ENCODE peak calls at places on chromosomes 6 and 20, in six cellular contexts. X, T, S, C, P and G are unnamed samples.

GRCh38 chr6:18457065-18457817 is 70.1 kb downstream of the RNF144B start:
- DNase-seq in P (no peak), T (no peak), X (no peak), S (no peak), C (no peak), G (no peak)

GRCh38 chr20:48632017-48632824 is 195.6 kb downstream of the PREX1 start:
- DNase-seq in T (no peak), C (no peak), X (no peak), S (no peak), P (no peak), G (no peak)

GRCh38 chr20:16479666-16480065 is 93.6 kb downstream of the KIF16B start:
- DNase-seq in P (no peak), X (no peak), T (no peak), C (peak), S (no peak), G (no peak)

GRCh38 chr6:139369568-139370046 is 4.8 kb downstream of the CITED2 start:
- DNase-seq in C (peak), X (no peak), P (no peak), S (no peak), T (no peak), G (no peak)

GRCh38 chr20:62924567-62925419 is 1.5 kb downstream of the DIDO1 start:
- DNase-seq in X (no peak), T (no peak), S (no peak), P (no peak), C (peak), G (no peak)

GRCh38 chr6:141097471-141097870 is 1035.3 kb upstream of the GJE1 start:
- DNase-seq in X (no peak), P (no peak), T (no peak), C (no peak), S (no peak), G (no peak)

GRCh38 chr20:3563548-3564177 is 92.8 kb downstream of the ATRN start:
- DNase-seq in P (peak), S (peak), X (peak), C (peak), T (no peak), G (peak)

GRCh38 chr6:152078804-152079203 is 271.3 kb downstream of the ESR1 start:
- DNase-seq in T (peak), P (no peak), C (no peak), X (no peak), S (no peak), G (peak)

GRCh38 chr6:165968409-165968807 is 199.2 kb downstream of the TBXT start:
- DNase-seq in T (no peak), P (no peak), S (no peak), C (no peak), X (no peak), G (no peak)

GRCh38 chr6:160226118-160226541 is 32.5 kb downstream of the SLC22A2 start:
- DNase-seq in X (no peak), C (no peak), P (no peak), S (no peak), T (no peak), G (no peak)

GRCh38 chr6:39555136-39555535 is 170.1 kb downstream of the KIF6 start:
- DNase-seq in C (no peak), T (no peak), X (no peak), P (no peak), S (no peak), G (no peak)

GRCh38 chr6:100808638-100809275 is 72.4 kb downstream of the ASCC3 start:
- DNase-seq in C (no peak), S (no peak), X (no peak), P (no peak), T (no peak), G (no peak)

GRCh38 chr20:8353512-8353911 is 221.4 kb downstream of the PLCB1 start:
- DNase-seq in P (no peak), C (no peak), S (no peak), X (no peak), T (no peak), G (no peak)

GRCh38 chr20:45229264-45230056 is 8.3 kb downstream of the SEMG2 start:
- DNase-seq in P (peak), S (peak), T (peak), C (peak), X (no peak), G (peak)

GRCh38 chr6:19433101-19433500 is 404.1 kb upstream of the ID4 start:
- DNase-seq in C (no peak), T (no peak), P (no peak), S (no peak), X (no peak), G (no peak)

GRCh38 chr20:2519115-2519815 is 10.6 kb upstream of the ZNF343 start:
- DNase-seq in X (no peak), P (no peak), S (no peak), T (no peak), C (no peak), G (no peak)

GRCh38 chr20:37954205-37954604 is 51.3 kb downstream of the VSTM2L start:
- DNase-seq in S (no peak), T (peak), C (no peak), X (no peak), P (no peak), G (no peak)

GRCh38 chr20:38152175-38153010 is 12.7 kb downstream of the TGM2 start:
- DNase-seq in X (peak), T (no peak), P (no peak), S (no peak), C (peak), G (no peak)

GRCh38 chr6:87182321-87182720 is 27.0 kb downstream of the ZNF292 start:
- DNase-seq in T (no peak), X (peak), S (no peak), C (no peak), P (no peak), G (no peak)

GRCh38 chr6:11865926-11866325 is 87.3 kb upstream of the ADTRP start:
- DNase-seq in X (no peak), P (no peak), C (no peak), S (no peak), T (no peak), G (no peak)

GRCh38 chr6:6003334-6004146 is 3.2 kb downstream of the NRN1 start:
- DNase-seq in C (no peak), T (peak), X (no peak), P (no peak), S (no peak), G (no peak)

DNA sequence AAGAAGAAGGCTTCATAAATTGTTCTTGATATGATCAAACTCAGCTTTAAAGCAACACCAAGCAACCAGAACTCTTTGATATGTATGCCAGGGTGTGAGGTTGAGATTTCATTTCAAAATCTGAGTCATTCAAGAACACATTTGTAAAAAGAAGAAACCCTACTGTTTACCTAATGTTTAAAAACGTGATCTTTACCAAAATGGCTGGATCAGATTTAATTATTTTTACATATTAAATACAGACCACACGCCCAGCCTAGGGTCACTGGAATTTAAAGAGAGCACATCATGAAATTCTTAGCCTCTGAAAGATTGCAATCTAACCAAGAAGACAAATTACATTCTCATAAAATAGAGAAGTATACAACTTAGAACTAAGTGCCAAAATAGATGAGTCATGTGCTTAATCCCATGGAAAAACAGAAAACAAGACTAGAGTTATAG is 206.8 kb upstream of the SMLR1 start:
- DNase-seq in C (no peak), T (no peak), S (no peak), P (no peak), X (no peak), G (no peak)
- TF ChIP-seq ZNF274 in C (no peak), T (no peak), S (no peak), P (no peak), X (no peak), G (no peak)

GRCh38 chr6:157045831-157046454 is 268.8 kb downstream of the ARID1B start:
- DNase-seq in T (no peak), X (no peak), C (peak), P (no peak), S (peak), G (peak)

GRCh38 chr6:157049126-157049525 is 271.9 kb downstream of the ARID1B start:
- DNase-seq in C (no peak), X (no peak), P (peak), T (no peak), S (no peak), G (no peak)

GRCh38 chr6:157046776-157047175 is 269.6 kb downstream of the ARID1B start:
- DNase-seq in T (no peak), C (no peak), S (no peak), P (no peak), X (no peak), G (no peak)

GRCh38 chr6:157047328-157047727 is 270.1 kb downstream of the ARID1B start:
- DNase-seq in C (no peak), T (no peak), S (no peak), X (no peak), P (no peak), G (no peak)

GRCh38 chr6:157047951-157048350 is 270.8 kb downstream of the ARID1B start:
- DNase-seq in T (no peak), S (no peak), X (no peak), P (no peak), C (no peak), G (no peak)
- TF ChIP-seq YY1 in T (no peak), S (no peak), X (no peak), P (no peak), C (no peak), G (no peak)

DNA sequence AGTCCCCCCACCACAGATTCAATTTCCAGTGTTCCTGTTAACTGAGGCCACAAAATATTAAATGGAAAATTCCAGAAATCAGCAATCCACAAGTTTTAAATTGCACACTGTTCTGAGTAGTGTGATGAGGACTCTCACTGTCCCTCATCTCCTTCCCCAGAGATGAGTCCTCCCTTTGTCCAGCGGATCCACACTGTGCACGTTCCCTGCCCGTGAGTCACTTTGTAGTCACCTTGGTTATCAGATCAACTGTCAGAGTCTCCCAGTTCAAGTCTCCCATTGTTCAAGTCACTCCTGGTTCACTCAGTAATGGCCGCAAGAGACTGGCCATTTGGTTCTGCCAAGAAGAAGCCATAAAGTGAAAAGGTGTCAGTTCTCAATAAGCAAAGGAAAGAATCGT is 168.6 kb upstream of the AFDN start:
- DNase-seq in P (no peak), T (no peak), X (no peak), C (peak), S (no peak), G (no peak)
- TF ChIP-seq ZNF274 in P (no peak), T (no peak), X (no peak), C (no peak), S (no peak), G (no peak)

GRCh38 chr20:18138639-18139583 is 1.2 kb downstream of the KAT14 start:
- DNase-seq in C (peak), X (no peak), P (no peak), S (no peak), T (peak), G (no peak)
- TF ChIP-seq YY1 in C (no peak), X (no peak), P (no peak), S (no peak), T (no peak), G (no peak)

GRCh38 chr6:13273202-13273930 is 55.0 kb downstream of the TBC1D7 start:
- DNase-seq in C (no peak), T (no peak), S (no peak), P (peak), X (no peak), G (no peak)

GRCh38 chr6:13274707-13275434 is 53.5 kb downstream of the TBC1D7 start:
- DNase-seq in S (no peak), T (no peak), C (no peak), X (no peak), P (peak), G (no peak)

GRCh38 chr6:13273931-13274706 is 54.2 kb downstream of the TBC1D7 start:
- DNase-seq in P (peak), S (no peak), T (no peak), C (no peak), X (peak), G (no peak)

GRCh38 chr6:13275435-13275989 is 52.8 kb downstream of the TBC1D7 start:
- DNase-seq in S (no peak), X (no peak), T (no peak), C (no peak), P (peak), G (no peak)

GRCh38 chr6:13272131-13273046 is 55.9 kb downstream of the TBC1D7 start:
- DNase-seq in C (no peak), X (peak), P (peak), T (no peak), S (no peak), G (no peak)
- TF ChIP-seq ZNF274 in C (no peak), X (no peak), P (no peak), T (no peak), S (no peak), G (no peak)

GRCh38 chr6:90241229-90241873 is 55.3 kb downstream of the BACH2 start:
- DNase-seq in C (no peak), S (no peak), P (no peak), X (no peak), T (no peak), G (no peak)
- TF ChIP-seq YY1 in C (no peak), S (no peak), P (no peak), X (no peak), T (no peak), G (no peak)